ENCODE peak calls at places on chromosomes 12 and 14, in eight cellular contexts. H, F, B, W, K, E, S and M are unnamed samples. For H3K36me3, the result is how much of the 10 kb centered on the place peaks cover.

GRCh38 chr12:132227782-132228417 is 83.6 kb downstream of the NOC4L start:
- DNase-seq in H (no peak), W (no peak), E (no peak), F (no peak), B (no peak), S (no peak), K (no peak), M (no peak)

GRCh38 chr14:92503756-92504491 is 9.7 kb upstream of the RIN3 start:
- DNase-seq in W (peak), F (no peak), E (no peak), K (peak), S (no peak), H (peak), B (no peak), M (no peak)

GRCh38 chr14:58356268-58356667 is 39.5 kb upstream of the TOMM20L start:
- DNase-seq in W (no peak), K (no peak), E (no peak), S (no peak), F (no peak), B (no peak), H (no peak), M (no peak)

GRCh38 chr12:131428086-131428685 is 282.7 kb upstream of the SFSWAP start:
- DNase-seq in H (no peak), E (no peak), W (no peak), B (no peak), S (no peak), K (no peak), F (no peak), M (no peak)

GRCh38 chr14:100476012-100476822 is 111.0 kb downstream of the BEGAIN start:
- DNase-seq in W (no peak), K (no peak), E (no peak), S (no peak), H (peak), B (no peak), F (no peak), M (no peak)

GRCh38 chr12:107992870-107993451 is 136.1 kb upstream of the WSCD2 start:
- DNase-seq in S (no peak), F (no peak), K (no peak), E (no peak), H (peak), W (peak), B (peak), M (peak)

GRCh38 chr14:49586673-49587460 is 687 bp upstream of the RPS29 start:
- DNase-seq in E (no peak), K (no peak), S (peak), F (peak), B (peak), W (peak), H (peak), M (no peak)

GRCh38 chr14:37637341-37637740 is 41.9 kb downstream of the TTC6 start:
- DNase-seq in W (peak), S (no peak), K (no peak), H (no peak), F (no peak), E (no peak), B (peak), M (no peak)

GRCh38 chr12:113639474-113639873 is 167.8 kb upstream of the LHX5 start:
- DNase-seq in E (no peak), S (no peak), K (no peak), B (no peak), H (no peak), F (no peak), W (no peak), M (no peak)

GRCh38 chr14:105305350-105305749 is 4.5 kb upstream of the BRF1 start:
- DNase-seq in F (no peak), S (no peak), E (no peak), K (no peak), B (no peak), H (no peak), W (no peak), M (no peak)

GRCh38 chr14:105307052-105307727 is 6.4 kb upstream of the BRF1 start:
- DNase-seq in F (no peak), S (no peak), H (no peak), B (peak), E (no peak), K (no peak), W (no peak), M (no peak)

GRCh38 chr14:105305769-105306168 is 5.0 kb upstream of the BRF1 start:
- DNase-seq in E (no peak), S (no peak), W (no peak), B (no peak), H (no peak), K (no peak), F (no peak), M (no peak)

GRCh38 chr14:105303949-105304348 is 3.1 kb upstream of the BRF1 start:
- DNase-seq in E (no peak), F (no peak), H (no peak), B (no peak), W (no peak), S (no peak), K (no peak), M (no peak)

GRCh38 chr14:105304565-105304964 is 3.8 kb upstream of the BRF1 start:
- DNase-seq in F (no peak), W (no peak), H (no peak), S (no peak), K (no peak), E (no peak), B (no peak), M (no peak)
- H3K4me3 ChIP-seq in F (no peak), W (no peak), H (no peak), S (no peak), K (no peak), E (no peak), B (no peak), M (no peak)

GRCh38 chr12:48832321-48833060 is 14.2 kb downstream of the CACNB3 start:
- DNase-seq in B (no peak), S (no peak), K (no peak), H (no peak), F (no peak), E (no peak), W (no peak), M (no peak)
- H3K36me3 ChIP-seq in B (half or more), S (half or more), K (half or more), H (half or more), F (half or more), E (half or more), W (under half), M (half or more)

DNA sequence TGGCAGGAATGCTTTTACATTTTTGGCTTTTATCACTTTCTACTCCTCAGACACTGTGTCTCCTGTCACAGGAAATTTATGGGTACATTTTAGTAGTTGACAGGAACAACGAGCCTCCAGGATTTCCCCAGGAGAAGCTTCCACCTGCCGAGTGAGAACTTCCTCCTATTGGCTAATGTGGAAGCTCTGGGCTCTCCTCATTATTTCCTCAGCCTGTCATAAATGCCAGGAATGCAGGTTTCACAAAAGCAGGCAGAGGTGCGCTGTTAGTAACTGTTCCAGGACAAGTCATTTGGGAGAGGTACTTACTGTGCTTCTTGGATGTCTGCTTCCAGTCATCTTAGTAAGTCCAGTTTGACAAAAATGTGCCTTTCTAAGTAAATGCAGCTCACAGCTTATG is 19.1 kb upstream of the DCP1B start:
- DNase-seq in B (peak), W (peak), S (no peak), H (no peak), E (no peak), K (no peak), F (no peak), M (no peak)
- H3K4me3 ChIP-seq in B (no peak), W (no peak), S (no peak), H (no peak), E (no peak), K (no peak), F (no peak), M (no peak)

DNA sequence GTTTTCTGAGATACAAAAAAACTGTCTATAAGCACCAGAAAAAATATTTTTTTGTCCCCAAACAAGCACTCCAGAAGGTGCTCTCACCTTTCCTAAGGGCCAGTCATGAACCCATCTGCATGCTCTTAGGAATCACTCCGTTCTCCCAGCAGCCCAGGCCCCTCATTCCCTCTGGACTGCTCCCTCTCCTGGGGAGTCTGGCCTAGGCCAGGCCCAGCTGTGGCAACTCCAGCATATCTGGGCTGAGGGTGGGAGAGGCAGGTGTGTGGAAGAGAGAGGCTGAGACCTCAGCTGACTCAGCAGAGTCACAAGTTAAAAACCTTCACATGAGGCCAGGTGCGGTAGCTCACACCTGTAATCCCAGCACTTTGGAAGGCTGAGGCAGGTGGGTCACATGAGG is 54.6 kb downstream of the TRAFD1 start:
- DNase-seq in K (peak), S (no peak), W (no peak), E (no peak), H (no peak), F (no peak), B (no peak), M (no peak)
- H3K36me3 ChIP-seq in K (half or more), S (under half), W (under half), E (half or more), H (under half), F (under half), B (under half), M (under half)

GRCh38 chr12:27822076-27822712 is 42.2 kb upstream of the MANSC4 start:
- DNase-seq in B (no peak), E (no peak), W (peak), H (peak), F (peak), K (no peak), S (peak), M (no peak)

GRCh38 chr12:27824126-27824842 is 44.2 kb upstream of the MANSC4 start:
- DNase-seq in F (no peak), H (no peak), W (no peak), E (no peak), S (peak), K (no peak), B (no peak), M (no peak)

GRCh38 chr12:27823038-27823437 is 43.0 kb upstream of the MANSC4 start:
- DNase-seq in S (no peak), F (no peak), B (no peak), W (no peak), E (no peak), H (no peak), K (no peak), M (no peak)

GRCh38 chr12:27820564-27820963 is 40.5 kb upstream of the MANSC4 start:
- DNase-seq in W (no peak), B (no peak), K (no peak), H (no peak), E (no peak), S (no peak), F (no peak), M (no peak)

DNA sequence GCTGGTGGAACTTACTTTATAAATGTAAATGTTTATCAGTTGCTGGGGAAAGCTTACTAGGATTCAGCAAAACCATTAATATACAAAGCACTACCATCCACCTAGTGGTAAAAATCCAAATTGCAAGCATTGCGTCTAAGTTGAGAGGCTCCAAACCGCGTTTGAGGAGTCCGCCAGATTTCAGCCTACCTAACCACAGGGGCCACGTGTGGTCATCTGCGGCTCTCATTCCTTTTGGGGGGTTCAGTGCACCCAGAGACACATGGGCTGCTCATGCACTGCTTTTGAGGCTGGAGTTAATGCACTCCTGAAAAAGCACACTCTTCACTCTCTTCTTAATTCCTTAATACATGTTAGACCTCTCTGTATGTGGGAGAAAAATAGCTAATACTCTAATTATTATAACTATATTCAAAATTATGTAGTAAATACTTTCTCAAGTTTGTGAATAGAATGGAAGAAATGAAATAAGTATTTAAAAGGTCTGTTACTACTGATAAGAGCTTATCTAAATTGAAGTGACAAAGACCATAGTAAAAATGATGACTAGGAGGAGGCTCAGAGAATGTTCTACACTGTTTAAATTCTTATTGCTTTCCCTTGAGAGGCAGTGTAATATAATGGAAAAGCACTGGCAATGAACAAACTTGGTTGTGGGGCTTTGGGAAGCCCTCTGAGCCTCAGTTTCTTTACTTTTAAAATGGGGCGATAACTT is 41.4 kb upstream of the MANSC4 start:
- DNase-seq in K (no peak), W (peak), E (no peak), S (peak), B (peak), F (peak), H (peak), M (peak)
- H3K4me3 ChIP-seq in K (no peak), W (no peak), E (no peak), S (no peak), B (no peak), F (peak), H (no peak), M (no peak)

DNA sequence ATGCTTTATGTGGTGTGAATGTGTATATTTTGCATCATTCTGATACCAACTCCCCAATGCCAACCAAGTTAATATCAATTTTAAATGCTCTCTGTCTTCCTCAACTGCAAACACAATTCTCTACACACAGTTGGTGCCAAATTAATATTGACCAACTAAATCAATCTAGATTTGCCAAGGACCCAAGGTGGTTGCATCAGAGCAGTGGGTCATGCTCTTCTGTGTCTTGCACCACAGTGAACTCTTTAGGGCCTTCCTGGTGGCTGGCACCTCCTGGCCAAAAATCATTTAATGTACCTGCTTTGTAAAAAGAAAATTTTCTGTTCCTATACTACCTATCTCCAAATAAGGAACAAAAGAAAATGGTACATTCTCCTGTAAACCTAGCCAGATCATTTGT is 14.1 kb downstream of the COQ10A start:
- DNase-seq in B (no peak), S (no peak), K (no peak), W (no peak), E (no peak), F (no peak), H (no peak), M (no peak)
- H3K36me3 ChIP-seq in B (half or more), S (under half), K (half or more), W (under half), E (half or more), F (half or more), H (half or more), M (under half)

DNA sequence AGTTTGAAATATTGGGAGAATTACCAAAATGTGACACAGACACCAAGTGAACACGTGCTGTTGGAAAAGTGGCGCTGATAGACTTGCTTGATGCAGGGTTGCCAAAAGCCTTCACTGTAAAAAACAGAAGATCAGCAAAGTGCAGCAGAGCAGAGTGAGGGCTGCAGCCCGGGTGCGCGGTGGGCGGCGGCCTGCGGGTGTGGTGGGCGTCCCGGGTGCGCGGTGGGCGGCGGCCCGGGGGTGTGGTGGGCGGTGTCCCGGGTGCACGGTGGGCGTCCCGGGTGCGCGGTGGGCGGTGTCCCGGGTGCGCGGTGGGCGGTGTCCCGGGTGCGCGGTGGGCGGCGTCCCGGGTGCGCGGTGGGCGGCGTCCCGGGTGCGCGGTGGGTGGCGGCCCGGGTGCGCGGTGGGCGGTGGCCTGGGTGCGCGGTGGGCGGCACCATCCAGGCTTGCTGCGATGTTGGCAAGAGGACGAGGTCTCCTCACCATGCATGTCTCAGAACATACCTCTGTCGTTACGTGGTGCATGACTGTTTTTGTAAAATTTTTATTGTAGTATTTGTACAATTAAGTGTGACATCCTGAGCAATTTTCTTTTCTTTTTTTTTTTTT is 34.1 kb upstream of the TEX22 start:
- DNase-seq in E (no peak), S (no peak), K (no peak), W (peak), B (no peak), H (peak), F (peak), M (no peak)
- H3K4me3 ChIP-seq in E (peak), S (no peak), K (no peak), W (no peak), B (no peak), H (no peak), F (no peak), M (no peak)